ENCODE peak calls at places on chromosomes 4 and X, in seven cellular contexts. U, G, Y, F, I, C and E are unnamed samples. For H3K9me3, the result is how much of the 10 kb centered on the place peaks cover.

GRCh38 chr4:109947457-109947856 is 34.8 kb downstream of the EGF start:
- DNase-seq in U (no peak), G (no peak), Y (no peak), F (no peak), I (no peak), C (no peak), E (no peak)

GRCh38 chrX:135910251-135910650 is 16.7 kb downstream of the SAGE1 start:
- DNase-seq in U (no peak), G (no peak), Y (no peak), F (no peak), I (no peak), C (no peak), E (no peak)

GRCh38 chrX:68822641-68823410 is 6.0 kb upstream of the EFNB1 start:
- DNase-seq in U (peak), G (peak), Y (no peak), F (no peak), I (peak), C (peak), E (no peak)

GRCh38 chr4:116515959-116516358 is 569.4 kb downstream of the TRAM1L1 start:
- DNase-seq in U (no peak), G (no peak), Y (no peak), F (no peak), I (no peak), C (no peak), E (no peak)

GRCh38 chrX:111262086-111262485 is 8.2 kb downstream of the CAPN6 start:
- DNase-seq in U (no peak), G (no peak), Y (no peak), F (no peak), I (no peak), C (no peak), E (no peak)

GRCh38 chr4:160021870-160022269 is 919.0 kb downstream of the RAPGEF2 start:
- DNase-seq in U (no peak), G (no peak), Y (no peak), F (no peak), I (no peak), C (no peak), E (no peak)

GRCh38 chr4:164815711-164816110 is 61.3 kb upstream of the APELA start:
- DNase-seq in U (no peak), G (no peak), Y (no peak), F (no peak), I (no peak), C (no peak), E (no peak)

GRCh38 chrX:28127662-28128061 is 146.4 kb upstream of the DCAF8L1 start:
- DNase-seq in U (no peak), G (no peak), Y (no peak), F (no peak), I (no peak), C (no peak), E (no peak)

DNA sequence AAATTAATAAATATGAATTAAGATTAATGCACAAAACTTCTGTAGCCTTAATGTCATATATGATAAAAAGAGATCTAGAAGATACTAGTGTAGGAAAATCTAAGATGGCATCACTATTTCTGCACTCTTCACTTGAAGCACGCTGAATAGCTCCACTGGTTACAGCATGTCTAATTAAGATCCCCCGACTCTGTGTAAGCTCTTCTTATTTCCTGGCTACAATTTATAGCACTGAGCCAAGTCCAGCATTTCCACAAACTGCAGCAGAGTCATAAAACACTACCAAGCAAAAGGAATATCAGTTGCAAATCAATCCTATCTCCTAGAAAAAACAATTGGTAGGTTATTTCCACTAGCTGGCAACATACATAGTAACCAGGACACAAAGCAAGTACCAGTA is 1.3 kb upstream of the CCNA2 start:
- DNase-seq in U (no peak), G (no peak), Y (no peak), F (no peak), I (no peak), C (no peak), E (no peak)
- H3K4me3 ChIP-seq in U (no peak), G (no peak), Y (no peak), F (no peak), I (no peak), C (no peak), E (no peak)

DNA sequence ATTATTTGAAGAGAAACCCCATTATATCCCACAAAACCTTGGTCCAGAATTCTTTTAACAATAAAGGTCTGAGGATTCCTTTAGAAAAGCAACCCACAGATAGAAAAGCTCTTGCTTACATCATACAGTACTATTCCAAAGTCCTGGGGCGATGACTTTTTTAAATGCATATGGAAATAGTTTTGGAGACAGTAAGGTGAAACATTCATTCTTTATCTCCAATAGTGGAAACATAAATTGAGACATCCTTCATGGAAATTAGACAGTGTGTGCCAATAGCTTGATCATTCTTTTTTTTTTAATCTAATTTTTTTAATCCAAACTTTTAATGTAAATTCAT is 85.7 kb upstream of the UCP1 start:
- DNase-seq in U (no peak), G (no peak), Y (no peak), F (no peak), I (no peak), C (peak), E (no peak)
- H3K9me3 ChIP-seq in U (under half), G (under half), Y (under half), F (under half), I (under half), C (under half), E (under half)

GRCh38 chr4:18366136-18366535 is 344.6 kb upstream of the LCORL start:
- DNase-seq in U (no peak), G (no peak), Y (no peak), F (no peak), I (no peak), C (no peak), E (no peak)

GRCh38 chr4:18369561-18369960 is 348.0 kb upstream of the LCORL start:
- DNase-seq in U (no peak), G (no peak), Y (no peak), F (no peak), I (no peak), C (no peak), E (no peak)

DNA sequence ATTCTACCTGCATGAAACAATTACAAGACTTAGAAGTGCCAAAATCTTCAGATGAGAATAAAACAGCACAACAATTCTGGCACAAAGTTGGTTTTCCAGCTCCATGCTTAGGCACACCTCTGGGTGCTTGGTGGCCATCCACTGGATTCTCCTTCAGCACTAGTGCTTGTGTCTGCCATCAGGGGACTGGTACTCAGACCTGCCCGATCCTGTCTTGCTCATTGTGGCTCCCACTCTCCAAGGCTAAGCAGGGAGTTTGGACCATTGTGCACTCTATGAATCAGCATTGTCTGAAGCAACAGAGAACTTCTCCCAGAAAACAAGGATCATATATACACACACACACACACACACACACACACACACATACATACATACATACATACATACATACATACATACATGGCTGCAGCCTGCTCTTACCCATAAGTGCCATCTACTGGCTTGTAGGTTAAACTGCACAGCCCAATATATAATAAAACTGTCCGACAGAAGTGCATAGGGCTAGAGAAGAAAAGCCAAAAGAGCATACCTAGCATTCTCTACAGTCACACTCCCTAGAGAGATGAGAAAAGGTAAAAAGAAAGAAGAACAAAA is 345.3 kb upstream of the LCORL start:
- DNase-seq in U (no peak), G (peak), Y (peak), F (no peak), I (peak), C (peak), E (no peak)
- TF ChIP-seq SIN3A in U (no peak), G (no peak), Y (no peak), F (no peak), I (no peak), C (no peak), E (no peak)

GRCh38 chr4:168124008-168124641 is 31.8 kb downstream of the ANXA10 start:
- DNase-seq in U (no peak), G (no peak), Y (no peak), F (no peak), I (no peak), C (no peak), E (no peak)

GRCh38 chr4:168128601-168129000 is 36.3 kb downstream of the ANXA10 start:
- DNase-seq in U (no peak), G (no peak), Y (no peak), F (no peak), I (no peak), C (no peak), E (no peak)

GRCh38 chr4:168129802-168130201 is 37.5 kb downstream of the ANXA10 start:
- DNase-seq in U (no peak), G (no peak), Y (no peak), F (no peak), I (no peak), C (no peak), E (no peak)

GRCh38 chr4:168126952-168127351 is 34.6 kb downstream of the ANXA10 start:
- DNase-seq in U (no peak), G (no peak), Y (no peak), F (no peak), I (no peak), C (no peak), E (no peak)

DNA sequence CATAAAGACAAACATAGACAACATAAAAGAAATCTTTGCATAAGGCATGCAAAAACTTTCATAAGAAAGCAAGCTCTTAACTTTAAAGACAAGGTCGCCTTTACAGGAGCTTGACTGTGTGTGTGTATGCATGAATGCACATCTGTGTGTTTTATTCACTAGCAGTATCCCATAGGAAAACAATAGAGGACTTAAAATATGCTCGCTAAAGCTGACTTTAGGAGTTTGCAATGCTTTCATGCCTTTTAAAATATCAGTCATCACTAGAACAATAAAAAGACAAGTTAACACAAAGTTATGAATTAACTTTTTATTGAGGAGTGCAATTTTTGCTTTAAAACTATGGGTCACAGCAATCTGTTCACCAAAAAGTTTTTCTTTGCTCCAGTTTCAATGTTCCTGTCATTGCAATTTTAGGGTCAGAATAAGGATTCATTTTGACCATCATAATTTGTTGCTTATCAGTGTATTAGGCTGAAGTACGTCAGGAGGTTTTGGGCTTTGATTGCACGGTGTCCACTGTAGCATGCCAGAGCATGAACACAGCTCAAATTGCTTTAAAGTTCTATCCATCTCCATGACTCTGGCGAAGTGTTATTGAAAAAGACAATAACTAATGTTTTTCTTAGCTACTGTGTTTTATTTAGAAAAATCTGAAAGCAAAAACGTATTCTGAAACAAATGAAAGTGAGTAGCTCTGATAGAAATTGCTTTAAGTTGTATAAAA is 36.9 kb downstream of the ANXA10 start:
- DNase-seq in U (no peak), G (no peak), Y (no peak), F (no peak), I (no peak), C (no peak), E (no peak)
- H3K4me3 ChIP-seq in U (no peak), G (no peak), Y (no peak), F (no peak), I (no peak), C (no peak), E (no peak)

GRCh38 chr4:19844436-19844835 is 407.3 kb upstream of the SLIT2 start:
- DNase-seq in U (no peak), G (no peak), Y (no peak), F (no peak), I (no peak), C (no peak), E (no peak)
- H3K9me3 ChIP-seq in U (under half), G (under half), Y (under half), F (under half), I (under half), C (half or more), E (under half)

GRCh38 chrX:149487292-149487691 is 17.8 kb downstream of the IDS start:
- DNase-seq in U (no peak), G (no peak), Y (no peak), F (no peak), I (no peak), C (no peak), E (no peak)

GRCh38 chrX:149493567-149494562 is 11.2 kb downstream of the IDS start:
- DNase-seq in U (no peak), G (no peak), Y (no peak), F (no peak), I (peak), C (no peak), E (no peak)

GRCh38 chrX:149494844-149495565 is 10.1 kb downstream of the IDS start:
- DNase-seq in U (no peak), G (no peak), Y (no peak), F (no peak), I (no peak), C (peak), E (peak)

GRCh38 chrX:149491812-149492211 is 13.3 kb downstream of the IDS start:
- DNase-seq in U (no peak), G (no peak), Y (no peak), F (no peak), I (no peak), C (peak), E (no peak)

DNA sequence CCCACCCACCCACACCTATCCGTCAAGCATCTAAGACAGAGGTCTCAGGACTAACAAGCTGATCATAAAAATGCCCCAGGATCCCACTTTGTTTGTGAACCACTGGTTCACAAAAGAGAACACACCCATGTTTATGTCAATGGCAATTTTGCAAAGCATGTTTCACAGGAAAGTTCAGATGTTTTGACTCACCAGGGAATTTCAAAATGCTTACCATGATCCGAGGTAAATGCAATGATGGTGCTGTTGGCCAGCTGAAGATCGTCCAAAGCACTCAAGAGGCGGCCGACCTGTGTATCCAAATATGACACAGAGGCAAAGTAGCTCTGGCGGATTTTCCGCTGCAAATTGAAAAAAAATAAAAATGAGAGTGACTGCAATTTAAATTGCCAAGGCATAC is 15.0 kb downstream of the IDS start:
- DNase-seq in U (no peak), G (no peak), Y (no peak), F (no peak), I (no peak), C (no peak), E (no peak)
- TF ChIP-seq SIN3A in U (no peak), G (no peak), Y (no peak), F (no peak), I (no peak), C (no peak), E (no peak)

GRCh38 chr4:182139481-182139880 is 103.7 kb upstream of the TENM3 start:
- DNase-seq in U (no peak), G (no peak), Y (no peak), F (no peak), I (no peak), C (no peak), E (no peak)
- H3K4me3 ChIP-seq in U (no peak), G (no peak), Y (no peak), F (no peak), I (no peak), C (no peak), E (no peak)